ENCODE peak calls at places on chromosomes 11 and 22, in nine cellular contexts. T, B, Q, C, I, H, O, N and A are unnamed samples.

GRCh38 chr11:80034801-80035200 is 594.0 kb upstream of the TENM4 start:
- DNase-seq in T (no peak), B (no peak), Q (no peak), C (no peak), I (no peak), H (no peak), O (no peak), N (no peak), A (no peak)

GRCh38 chr11:128022007-128022368 is 565.4 kb downstream of the ETS1 start:
- DNase-seq in T (no peak), B (no peak), Q (peak), C (no peak), I (no peak), H (no peak), O (peak), N (no peak), A (no peak)

GRCh38 chr22:43537019-43537585 is 125.3 kb downstream of the MPPED1 start:
- DNase-seq in T (no peak), B (peak), Q (peak), C (no peak), I (no peak), H (no peak), O (no peak), N (no peak), A (no peak)

GRCh38 chr11:69075421-69076128 is 26.8 kb downstream of the TPCN2 start:
- DNase-seq in T (no peak), B (no peak), Q (no peak), C (no peak), I (no peak), H (no peak), O (peak), N (peak), A (peak)

GRCh38 chr11:76696756-76697155 is 26.2 kb upstream of the LRRC32 start:
- DNase-seq in T (no peak), B (no peak), Q (no peak), C (no peak), I (no peak), H (no peak), O (no peak), N (no peak), A (no peak)

GRCh38 chr11:13358871-13359270 is 81.3 kb downstream of the BMAL1 start:
- DNase-seq in T (no peak), B (no peak), Q (no peak), C (no peak), I (no peak), H (no peak), O (no peak), N (no peak), A (no peak)

GRCh38 chr11:75547617-75548054 is 14.4 kb upstream of the SERPINH1 start:
- DNase-seq in T (no peak), B (peak), Q (peak), C (peak), I (peak), H (peak), O (peak), N (peak), A (no peak)

GRCh38 chr11:122226810-122227379 is 110.9 kb upstream of the BLID start:
- DNase-seq in T (no peak), B (no peak), Q (no peak), C (no peak), I (no peak), H (no peak), O (no peak), N (no peak), A (no peak)

GRCh38 chr11:8095356-8095755 is 14.3 kb downstream of the TUB start:
- DNase-seq in T (no peak), B (no peak), Q (no peak), C (peak), I (no peak), H (no peak), O (no peak), N (no peak), A (no peak)

GRCh38 chr11:77642228-77642627 is 4.6 kb upstream of the CLNS1A start:
- DNase-seq in T (no peak), B (no peak), Q (no peak), C (no peak), I (no peak), H (no peak), O (no peak), N (no peak), A (no peak)

GRCh38 chr22:43088979-43089717 is at the start of gene TTLL1:
- DNase-seq in T (peak), B (peak), Q (peak), C (peak), I (peak), H (peak), O (peak), N (peak), A (no peak)

GRCh38 chr11:46367244-46367915 is 14.1 kb upstream of the MDK start:
- DNase-seq in T (no peak), B (peak), Q (peak), C (peak), I (no peak), H (peak), O (peak), N (peak), A (no peak)

GRCh38 chr11:76648061-76648460 is 22.5 kb downstream of the LRRC32 start:
- DNase-seq in T (no peak), B (no peak), Q (no peak), C (no peak), I (no peak), H (no peak), O (no peak), N (no peak), A (no peak)

GRCh38 chr11:2760196-2760871 is 60.5 kb upstream of the KCNQ1OT1 start:
- DNase-seq in T (no peak), B (peak), Q (no peak), C (no peak), I (no peak), H (no peak), O (no peak), N (peak), A (no peak)

GRCh38 chr11:67583319-67584204 is at the start of gene GSTP1:
- DNase-seq in T (peak), B (peak), Q (peak), C (peak), I (peak), H (no peak), O (peak), N (peak), A (peak)

GRCh38 chr11:103035656-103036434 is 56.1 kb downstream of the DCUN1D5 start:
- DNase-seq in T (no peak), B (peak), Q (peak), C (peak), I (peak), H (peak), O (peak), N (no peak), A (peak)

GRCh38 chr11:133078591-133079179 is 453.6 kb downstream of the OPCML start:
- DNase-seq in T (no peak), B (peak), Q (peak), C (no peak), I (peak), H (peak), O (peak), N (peak), A (peak)

GRCh38 chr11:32148824-32149223 is 58.0 kb downstream of the RCN1 start:
- DNase-seq in T (no peak), B (no peak), Q (no peak), C (no peak), I (no peak), H (no peak), O (no peak), N (no peak), A (no peak)

GRCh38 chr11:113519989-113520613 is 44.9 kb upstream of the DRD2 start:
- DNase-seq in T (no peak), B (no peak), Q (no peak), C (no peak), I (no peak), H (no peak), O (no peak), N (no peak), A (no peak)